ENCODE peak calls at places on chromosome 22, in five cellular contexts. One of them, this sample, is unnamed.

GRCh38 chr22:46538816-46539163 is 1.4 kb upstream of the CELSR1 start:
- DNase-seq in activated CD8-positive, alpha-beta T cell treated with anti-CD3 and anti-CD28 coated beads for 36 hours: peak
- DNase-seq in AG10803: peak
- DNase-seq in heart right ventricle: no peak
- DNase-seq in AG04450: no peak
- DNase-seq in this sample: peak

GRCh38 chr22:33958741-33959140 is 38.5 kb upstream of the LARGE1 start:
- DNase-seq in activated CD8-positive, alpha-beta T cell treated with anti-CD3 and anti-CD28 coated beads for 36 hours: no peak
- DNase-seq in AG10803: no peak
- DNase-seq in heart right ventricle: no peak
- DNase-seq in AG04450: no peak
- DNase-seq in this sample: no peak

GRCh38 chr22:49531533-49531895 is 296.2 kb downstream of the BRD1 start:
- DNase-seq in activated CD8-positive, alpha-beta T cell treated with anti-CD3 and anti-CD28 coated beads for 36 hours: no peak
- DNase-seq in AG10803: no peak
- DNase-seq in heart right ventricle: no peak
- DNase-seq in AG04450: no peak
- DNase-seq in this sample: no peak

GRCh38 chr22:17380711-17381087 is 11.4 kb downstream of the CECR2 start:
- DNase-seq in activated CD8-positive, alpha-beta T cell treated with anti-CD3 and anti-CD28 coated beads for 36 hours: no peak
- DNase-seq in AG10803: no peak
- DNase-seq in heart right ventricle: no peak
- DNase-seq in AG04450: no peak
- DNase-seq in this sample: no peak

GRCh38 chr22:19753090-19753842 is 7.3 kb upstream of the TBX1 start:
- DNase-seq in activated CD8-positive, alpha-beta T cell treated with anti-CD3 and anti-CD28 coated beads for 36 hours: no peak
- DNase-seq in AG10803: no peak
- DNase-seq in heart right ventricle: no peak
- DNase-seq in AG04450: no peak
- DNase-seq in this sample: no peak

GRCh38 chr22:45305456-45306065 is 4.2 kb upstream of the FAM118A start:
- DNase-seq in activated CD8-positive, alpha-beta T cell treated with anti-CD3 and anti-CD28 coated beads for 36 hours: no peak
- DNase-seq in AG10803: no peak
- DNase-seq in heart right ventricle: no peak
- DNase-seq in AG04450: no peak
- DNase-seq in this sample: no peak

GRCh38 chr22:37725551-37726239 is 28.8 kb downstream of the TRIOBP start:
- DNase-seq in activated CD8-positive, alpha-beta T cell treated with anti-CD3 and anti-CD28 coated beads for 36 hours: no peak
- DNase-seq in AG10803: no peak
- DNase-seq in heart right ventricle: no peak
- DNase-seq in AG04450: no peak
- DNase-seq in this sample: no peak

GRCh38 chr22:29152381-29153138 is 53.1 kb upstream of the EMID1 start:
- DNase-seq in activated CD8-positive, alpha-beta T cell treated with anti-CD3 and anti-CD28 coated beads for 36 hours: no peak
- DNase-seq in AG10803: no peak
- DNase-seq in heart right ventricle: peak
- DNase-seq in AG04450: no peak
- DNase-seq in this sample: no peak

GRCh38 chr22:48795664-48796063 is 1032.0 kb downstream of the BRD1 start:
- DNase-seq in activated CD8-positive, alpha-beta T cell treated with anti-CD3 and anti-CD28 coated beads for 36 hours: no peak
- DNase-seq in AG10803: no peak
- DNase-seq in heart right ventricle: no peak
- DNase-seq in AG04450: no peak
- DNase-seq in this sample: no peak

GRCh38 chr22:37392929-37393328 is 34.4 kb downstream of the ELFN2 start:
- DNase-seq in activated CD8-positive, alpha-beta T cell treated with anti-CD3 and anti-CD28 coated beads for 36 hours: no peak
- DNase-seq in AG10803: no peak
- DNase-seq in heart right ventricle: no peak
- DNase-seq in AG04450: no peak
- DNase-seq in this sample: no peak

GRCh38 chr22:28450109-28450508 is 229.5 kb downstream of the TTC28 start:
- DNase-seq in activated CD8-positive, alpha-beta T cell treated with anti-CD3 and anti-CD28 coated beads for 36 hours: no peak
- DNase-seq in AG10803: peak
- DNase-seq in heart right ventricle: no peak
- DNase-seq in AG04450: no peak
- DNase-seq in this sample: no peak

GRCh38 chr22:40966683-40967082 is 15.5 kb downstream of the RBX1 start:
- DNase-seq in activated CD8-positive, alpha-beta T cell treated with anti-CD3 and anti-CD28 coated beads for 36 hours: no peak
- DNase-seq in AG10803: no peak
- DNase-seq in heart right ventricle: no peak
- DNase-seq in AG04450: no peak
- DNase-seq in this sample: no peak

GRCh38 chr22:46587067-46587471 is 33.1 kb upstream of the GRAMD4 start:
- DNase-seq in activated CD8-positive, alpha-beta T cell treated with anti-CD3 and anti-CD28 coated beads for 36 hours: peak
- DNase-seq in AG10803: no peak
- DNase-seq in heart right ventricle: no peak
- DNase-seq in AG04450: no peak
- DNase-seq in this sample: peak

GRCh38 chr22:19287076-19287724 is 4.3 kb downstream of the CLTCL1 start:
- DNase-seq in activated CD8-positive, alpha-beta T cell treated with anti-CD3 and anti-CD28 coated beads for 36 hours: no peak
- DNase-seq in AG10803: peak
- DNase-seq in heart right ventricle: no peak
- DNase-seq in AG04450: peak
- DNase-seq in this sample: no peak

GRCh38 chr22:33785283-33785991 is 134.8 kb downstream of the LARGE1 start:
- DNase-seq in activated CD8-positive, alpha-beta T cell treated with anti-CD3 and anti-CD28 coated beads for 36 hours: no peak
- DNase-seq in AG10803: peak
- DNase-seq in heart right ventricle: no peak
- DNase-seq in AG04450: peak
- DNase-seq in this sample: no peak

GRCh38 chr22:46081831-46082210 is 68.5 kb upstream of the PPARA start:
- DNase-seq in activated CD8-positive, alpha-beta T cell treated with anti-CD3 and anti-CD28 coated beads for 36 hours: no peak
- DNase-seq in AG10803: no peak
- DNase-seq in heart right ventricle: peak
- DNase-seq in AG04450: no peak
- DNase-seq in this sample: no peak

GRCh38 chr22:46641829-46642266 is 21.7 kb downstream of the GRAMD4 start:
- DNase-seq in activated CD8-positive, alpha-beta T cell treated with anti-CD3 and anti-CD28 coated beads for 36 hours: no peak
- DNase-seq in AG10803: peak
- DNase-seq in heart right ventricle: no peak
- DNase-seq in AG04450: peak
- DNase-seq in this sample: no peak

GRCh38 chr22:50252081-50253045 is 1.3 kb upstream of the HDAC10 start:
- DNase-seq in activated CD8-positive, alpha-beta T cell treated with anti-CD3 and anti-CD28 coated beads for 36 hours: peak
- DNase-seq in AG10803: peak
- DNase-seq in heart right ventricle: peak
- DNase-seq in AG04450: no peak
- DNase-seq in this sample: peak

GRCh38 chr22:50250555-50251471 is at the start of gene HDAC10:
- DNase-seq in activated CD8-positive, alpha-beta T cell treated with anti-CD3 and anti-CD28 coated beads for 36 hours: peak
- DNase-seq in AG10803: peak
- DNase-seq in heart right ventricle: peak
- DNase-seq in AG04450: no peak
- DNase-seq in this sample: peak

GRCh38 chr22:19798825-19799224 is 38.2 kb downstream of the TBX1 start:
- DNase-seq in activated CD8-positive, alpha-beta T cell treated with anti-CD3 and anti-CD28 coated beads for 36 hours: no peak
- DNase-seq in AG10803: no peak
- DNase-seq in heart right ventricle: no peak
- DNase-seq in AG04450: no peak
- DNase-seq in this sample: no peak

GRCh38 chr22:22410121-22410520 is 98.4 kb downstream of the ZNF280B start:
- DNase-seq in activated CD8-positive, alpha-beta T cell treated with anti-CD3 and anti-CD28 coated beads for 36 hours: peak
- DNase-seq in AG10803: peak
- DNase-seq in heart right ventricle: peak
- DNase-seq in AG04450: no peak
- DNase-seq in this sample: no peak

GRCh38 chr22:46058591-46059519 is 81.9 kb upstream of the WNT7B start:
- DNase-seq in activated CD8-positive, alpha-beta T cell treated with anti-CD3 and anti-CD28 coated beads for 36 hours: no peak
- DNase-seq in AG10803: no peak
- DNase-seq in heart right ventricle: peak
- DNase-seq in AG04450: no peak
- DNase-seq in this sample: no peak

GRCh38 chr22:26159886-26160285 is 9.4 kb upstream of the SEZ6L start:
- DNase-seq in activated CD8-positive, alpha-beta T cell treated with anti-CD3 and anti-CD28 coated beads for 36 hours: no peak
- DNase-seq in AG10803: no peak
- DNase-seq in heart right ventricle: no peak
- DNase-seq in AG04450: no peak
- DNase-seq in this sample: no peak

GRCh38 chr22:27987557-27987956 is 68.5 kb upstream of the PITPNB start:
- DNase-seq in activated CD8-positive, alpha-beta T cell treated with anti-CD3 and anti-CD28 coated beads for 36 hours: peak
- DNase-seq in AG10803: peak
- DNase-seq in heart right ventricle: no peak
- DNase-seq in AG04450: peak
- DNase-seq in this sample: no peak

GRCh38 chr22:17729561-17729960 is 44.7 kb downstream of the BID start:
- DNase-seq in activated CD8-positive, alpha-beta T cell treated with anti-CD3 and anti-CD28 coated beads for 36 hours: no peak
- DNase-seq in AG10803: no peak
- DNase-seq in heart right ventricle: no peak
- DNase-seq in AG04450: no peak
- DNase-seq in this sample: no peak

GRCh38 chr22:49329636-49330035 is 498.0 kb downstream of the BRD1 start:
- DNase-seq in activated CD8-positive, alpha-beta T cell treated with anti-CD3 and anti-CD28 coated beads for 36 hours: no peak
- DNase-seq in AG10803: no peak
- DNase-seq in heart right ventricle: no peak
- DNase-seq in AG04450: no peak
- DNase-seq in this sample: peak

GRCh38 chr22:50606126-50606525 is 5.5 kb downstream of the MAPK8IP2 start:
- DNase-seq in activated CD8-positive, alpha-beta T cell treated with anti-CD3 and anti-CD28 coated beads for 36 hours: no peak
- DNase-seq in AG10803: no peak
- DNase-seq in heart right ventricle: no peak
- DNase-seq in AG04450: no peak
- DNase-seq in this sample: no peak

GRCh38 chr22:46547179-46547882 is 9.9 kb upstream of the CELSR1 start:
- DNase-seq in activated CD8-positive, alpha-beta T cell treated with anti-CD3 and anti-CD28 coated beads for 36 hours: no peak
- DNase-seq in AG10803: peak
- DNase-seq in heart right ventricle: peak
- DNase-seq in AG04450: no peak
- DNase-seq in this sample: no peak

GRCh38 chr22:49093192-49093880 is 734.3 kb downstream of the BRD1 start:
- DNase-seq in activated CD8-positive, alpha-beta T cell treated with anti-CD3 and anti-CD28 coated beads for 36 hours: no peak
- DNase-seq in AG10803: no peak
- DNase-seq in heart right ventricle: no peak
- DNase-seq in AG04450: no peak
- DNase-seq in this sample: no peak

GRCh38 chr22:45192701-45193187 is 29.0 kb downstream of the NUP50 start:
- DNase-seq in activated CD8-positive, alpha-beta T cell treated with anti-CD3 and anti-CD28 coated beads for 36 hours: no peak
- DNase-seq in AG10803: no peak
- DNase-seq in heart right ventricle: no peak
- DNase-seq in AG04450: no peak
- DNase-seq in this sample: peak

GRCh38 chr22:46084943-46085830 is 65.1 kb upstream of the PPARA start:
- DNase-seq in activated CD8-positive, alpha-beta T cell treated with anti-CD3 and anti-CD28 coated beads for 36 hours: no peak
- DNase-seq in AG10803: peak
- DNase-seq in heart right ventricle: peak
- DNase-seq in AG04450: no peak
- DNase-seq in this sample: no peak

GRCh38 chr22:37196539-37197450 is 8.7 kb upstream of the C1QTNF6 start:
- DNase-seq in activated CD8-positive, alpha-beta T cell treated with anti-CD3 and anti-CD28 coated beads for 36 hours: no peak
- DNase-seq in AG10803: peak
- DNase-seq in heart right ventricle: peak
- DNase-seq in AG04450: peak
- DNase-seq in this sample: no peak

GRCh38 chr22:29231971-29232959 is 26.6 kb downstream of the EMID1 start:
- DNase-seq in activated CD8-positive, alpha-beta T cell treated with anti-CD3 and anti-CD28 coated beads for 36 hours: no peak
- DNase-seq in AG10803: no peak
- DNase-seq in heart right ventricle: peak
- DNase-seq in AG04450: no peak
- DNase-seq in this sample: no peak

GRCh38 chr22:49554741-49555140 is 272.9 kb downstream of the BRD1 start:
- DNase-seq in activated CD8-positive, alpha-beta T cell treated with anti-CD3 and anti-CD28 coated beads for 36 hours: no peak
- DNase-seq in AG10803: no peak
- DNase-seq in heart right ventricle: no peak
- DNase-seq in AG04450: no peak
- DNase-seq in this sample: no peak

GRCh38 chr22:43991316-43992020 is 32.6 kb upstream of the PARVB start:
- DNase-seq in activated CD8-positive, alpha-beta T cell treated with anti-CD3 and anti-CD28 coated beads for 36 hours: no peak
- DNase-seq in AG10803: no peak
- DNase-seq in heart right ventricle: no peak
- DNase-seq in AG04450: no peak
- DNase-seq in this sample: no peak

GRCh38 chr22:43988960-43989359 is 33.7 kb downstream of the SAMM50 start:
- DNase-seq in activated CD8-positive, alpha-beta T cell treated with anti-CD3 and anti-CD28 coated beads for 36 hours: no peak
- DNase-seq in AG10803: no peak
- DNase-seq in heart right ventricle: no peak
- DNase-seq in AG04450: no peak
- DNase-seq in this sample: no peak

GRCh38 chr22:43992331-43992821 is 31.7 kb upstream of the PARVB start:
- DNase-seq in activated CD8-positive, alpha-beta T cell treated with anti-CD3 and anti-CD28 coated beads for 36 hours: no peak
- DNase-seq in AG10803: peak
- DNase-seq in heart right ventricle: no peak
- DNase-seq in AG04450: no peak
- DNase-seq in this sample: no peak

GRCh38 chr22:43988116-43988817 is 33.0 kb downstream of the SAMM50 start:
- DNase-seq in activated CD8-positive, alpha-beta T cell treated with anti-CD3 and anti-CD28 coated beads for 36 hours: no peak
- DNase-seq in AG10803: no peak
- DNase-seq in heart right ventricle: no peak
- DNase-seq in AG04450: no peak
- DNase-seq in this sample: no peak

DNA sequence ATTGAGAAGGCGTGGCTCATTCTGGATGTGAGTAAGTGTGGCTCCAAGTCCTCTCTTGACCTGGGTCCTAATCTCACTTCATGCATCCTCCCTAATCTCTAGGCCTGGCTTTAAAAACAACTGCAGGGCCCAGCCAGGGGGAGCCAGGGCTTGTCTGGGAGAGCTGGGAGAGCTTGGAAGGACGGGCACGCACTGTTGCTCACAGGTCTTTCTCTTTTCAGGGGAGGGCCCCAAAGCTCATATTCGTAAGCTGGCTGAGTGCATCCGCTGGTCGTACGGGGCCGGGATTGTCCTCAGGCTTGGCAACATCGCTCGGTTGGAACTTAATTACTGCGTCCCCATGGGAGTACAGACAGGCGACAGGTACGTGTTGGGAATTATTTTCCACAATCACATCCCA is 34.1 kb upstream of the PARVB start:
- DNase-seq in activated CD8-positive, alpha-beta T cell treated with anti-CD3 and anti-CD28 coated beads for 36 hours: no peak
- DNase-seq in AG10803: no peak
- DNase-seq in heart right ventricle: no peak
- DNase-seq in AG04450: no peak
- DNase-seq in this sample: no peak
- TF ChIP-seq CTCF in activated CD8-positive, alpha-beta T cell treated with anti-CD3 and anti-CD28 coated beads for 36 hours: no peak
- TF ChIP-seq CTCF in AG10803: no peak
- TF ChIP-seq CTCF in heart right ventricle: no peak
- TF ChIP-seq CTCF in AG04450: no peak
- TF ChIP-seq CTCF in this sample: no peak

GRCh38 chr22:35684270-35684700 is 33.4 kb upstream of the APOL5 start:
- DNase-seq in activated CD8-positive, alpha-beta T cell treated with anti-CD3 and anti-CD28 coated beads for 36 hours: no peak
- DNase-seq in AG10803: peak
- DNase-seq in heart right ventricle: no peak
- DNase-seq in AG04450: no peak
- DNase-seq in this sample: no peak
- TF ChIP-seq CTCF in activated CD8-positive, alpha-beta T cell treated with anti-CD3 and anti-CD28 coated beads for 36 hours: no peak
- TF ChIP-seq CTCF in AG10803: peak
- TF ChIP-seq CTCF in heart right ventricle: peak
- TF ChIP-seq CTCF in AG04450: peak
- TF ChIP-seq CTCF in this sample: no peak

GRCh38 chr22:24423519-24424000 is 3.8 kb upstream of the ADORA2A start:
- DNase-seq in activated CD8-positive, alpha-beta T cell treated with anti-CD3 and anti-CD28 coated beads for 36 hours: peak
- DNase-seq in AG10803: no peak
- DNase-seq in heart right ventricle: peak
- DNase-seq in AG04450: no peak
- DNase-seq in this sample: peak
- TF ChIP-seq CTCF in activated CD8-positive, alpha-beta T cell treated with anti-CD3 and anti-CD28 coated beads for 36 hours: peak
- TF ChIP-seq CTCF in AG10803: peak
- TF ChIP-seq CTCF in heart right ventricle: peak
- TF ChIP-seq CTCF in AG04450: peak
- TF ChIP-seq CTCF in this sample: peak

GRCh38 chr22:42263944-42264343 is 6.5 kb downstream of the TCF20 start:
- DNase-seq in activated CD8-positive, alpha-beta T cell treated with anti-CD3 and anti-CD28 coated beads for 36 hours: no peak
- DNase-seq in AG10803: no peak
- DNase-seq in heart right ventricle: no peak
- DNase-seq in AG04450: no peak
- DNase-seq in this sample: no peak
- TF ChIP-seq CTCF in activated CD8-positive, alpha-beta T cell treated with anti-CD3 and anti-CD28 coated beads for 36 hours: no peak
- TF ChIP-seq CTCF in AG10803: no peak
- TF ChIP-seq CTCF in heart right ventricle: no peak
- TF ChIP-seq CTCF in AG04450: no peak
- TF ChIP-seq CTCF in this sample: no peak

GRCh38 chr22:24989135-24989534 is 36.6 kb downstream of the KIAA1671 start:
- DNase-seq in activated CD8-positive, alpha-beta T cell treated with anti-CD3 and anti-CD28 coated beads for 36 hours: no peak
- DNase-seq in AG10803: no peak
- DNase-seq in heart right ventricle: no peak
- DNase-seq in AG04450: no peak
- DNase-seq in this sample: no peak
- TF ChIP-seq CTCF in activated CD8-positive, alpha-beta T cell treated with anti-CD3 and anti-CD28 coated beads for 36 hours: no peak
- TF ChIP-seq CTCF in AG10803: no peak
- TF ChIP-seq CTCF in heart right ventricle: no peak
- TF ChIP-seq CTCF in AG04450: no peak
- TF ChIP-seq CTCF in this sample: no peak